ENCODE peak calls at places on chromosomes 4 and X, in five cellular contexts. I, D, P, K and X are unnamed samples. For H3K9me3 and H3K4me1, the result is how much of the 10 kb centered on the place peaks cover.

GRCh38 chr4:177699365-177700213 is 257.4 kb upstream of the AGA start:
- DNase-seq in P (no peak), D (no peak), K (no peak), I (no peak), X (no peak)

GRCh38 chrX:49106930-49107329 is 16.6 kb downstream of the GPKOW start:
- DNase-seq in P (no peak), I (no peak), D (no peak), K (no peak), X (no peak)

GRCh38 chr4:135927651-135928050 is 1604.6 kb downstream of the PCDH18 start:
- DNase-seq in I (no peak), D (no peak), K (no peak), P (no peak), X (no peak)

GRCh38 chr4:158625544-158625943 is 46.1 kb downstream of the C4orf46 start:
- DNase-seq in P (no peak), K (no peak), I (no peak), D (no peak), X (no peak)

GRCh38 chrX:71547339-71547738 is 14.4 kb downstream of the OGT start:
- DNase-seq in P (no peak), K (no peak), D (no peak), I (no peak), X (no peak)

GRCh38 chrX:110168585-110168984 is 149.3 kb downstream of the AMMECR1 start:
- DNase-seq in I (no peak), K (no peak), P (no peak), D (no peak), X (no peak)

GRCh38 chrX:115408736-115409390 is 119.3 kb downstream of the LUZP4 start:
- DNase-seq in I (no peak), K (no peak), D (no peak), P (no peak), X (no peak)

GRCh38 chrX:150357790-150358189 is 5.3 kb upstream of the MAMLD1 start:
- DNase-seq in I (no peak), K (no peak), D (no peak), P (no peak), X (no peak)

GRCh38 chr4:185343726-185344581 is 51.8 kb downstream of the LRP2BP start:
- DNase-seq in D (no peak), K (no peak), P (no peak), I (peak), X (no peak)

GRCh38 chrX:1153940-1154339 is 58.5 kb downstream of the CRLF2 start:
- DNase-seq in K (no peak), D (no peak), I (no peak), P (no peak), X (no peak)

GRCh38 chr4:5278213-5278612 is 226.9 kb downstream of the STK32B start:
- DNase-seq in I (no peak), K (no peak), D (no peak), P (no peak), X (no peak)
- H3K27ac ChIP-seq in I (no peak), K (no peak), D (no peak), P (no peak), X (no peak)

GRCh38 chr4:28772066-28772465 is 1911.4 kb downstream of the STIM2 start:
- DNase-seq in P (no peak), K (no peak), D (no peak), I (no peak), X (no peak)

GRCh38 chr4:28776004-28776403 is 1915.4 kb downstream of the STIM2 start:
- DNase-seq in K (no peak), I (no peak), P (no peak), D (no peak), X (no peak)

GRCh38 chr4:28772796-28773195 is 1912.2 kb downstream of the STIM2 start:
- DNase-seq in P (no peak), K (no peak), D (no peak), I (no peak), X (no peak)

DNA sequence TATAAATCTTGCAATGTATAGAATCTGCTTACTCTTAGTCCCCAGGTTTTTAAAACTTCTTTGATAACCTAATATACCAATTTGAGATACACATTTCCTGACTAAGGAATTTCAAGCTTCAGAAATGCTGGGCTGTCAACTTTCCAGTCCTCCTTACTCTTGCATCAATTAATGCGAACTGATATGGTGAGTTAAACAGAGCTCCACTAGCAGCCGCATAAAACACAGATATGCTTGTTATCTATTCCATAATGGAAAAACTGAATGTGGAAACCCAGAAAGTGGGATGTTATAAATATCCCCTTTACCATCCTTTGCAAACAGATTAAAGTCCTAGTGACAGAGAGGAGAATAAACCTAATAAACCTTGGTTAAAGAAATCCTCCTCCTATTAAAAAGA is 1913.7 kb downstream of the STIM2 start:
- DNase-seq in I (no peak), K (no peak), P (no peak), D (no peak), X (no peak)
- H3K9me3 ChIP-seq in I (under half), K (under half), P (under half), D (under half), X (under half)

GRCh38 chr4:153466637-153467153 is 535 bp downstream of the TMEM131L start:
- DNase-seq in I (no peak), D (no peak), K (no peak), P (no peak), X (peak)
- H3K4me1 ChIP-seq in I (under half), D (under half), K (under half), P (under half), X (under half)

GRCh38 chr4:146482788-146483187 is 39.0 kb downstream of the SLC10A7 start:
- DNase-seq in K (no peak), P (no peak), I (no peak), D (no peak), X (no peak)
- H3K27ac ChIP-seq in K (no peak), P (no peak), I (no peak), D (no peak), X (no peak)

DNA sequence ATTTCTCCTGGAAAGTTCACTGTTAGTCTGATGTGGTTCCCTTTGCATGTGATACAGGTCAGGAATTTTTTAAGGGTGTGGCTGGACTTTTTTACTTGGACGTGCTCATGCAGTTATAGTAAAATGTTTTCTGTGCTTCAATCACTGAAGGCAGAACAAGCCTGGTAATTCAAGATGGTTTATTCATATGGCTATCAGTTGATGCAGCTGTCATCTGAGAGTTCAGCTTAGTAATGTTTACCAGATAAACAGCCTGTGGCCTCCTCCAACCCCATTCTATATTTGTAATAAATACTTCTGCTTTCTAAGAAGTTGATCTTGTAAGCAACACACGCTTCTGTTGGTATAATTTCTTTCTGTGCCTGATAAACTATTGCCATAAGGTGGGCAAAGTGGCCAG is 2105.9 kb downstream of the ARAP2 start:
- DNase-seq in P (no peak), D (no peak), K (no peak), I (no peak), X (no peak)
- H3K9me3 ChIP-seq in P (under half), D (under half), K (under half), I (under half), X (under half)

DNA sequence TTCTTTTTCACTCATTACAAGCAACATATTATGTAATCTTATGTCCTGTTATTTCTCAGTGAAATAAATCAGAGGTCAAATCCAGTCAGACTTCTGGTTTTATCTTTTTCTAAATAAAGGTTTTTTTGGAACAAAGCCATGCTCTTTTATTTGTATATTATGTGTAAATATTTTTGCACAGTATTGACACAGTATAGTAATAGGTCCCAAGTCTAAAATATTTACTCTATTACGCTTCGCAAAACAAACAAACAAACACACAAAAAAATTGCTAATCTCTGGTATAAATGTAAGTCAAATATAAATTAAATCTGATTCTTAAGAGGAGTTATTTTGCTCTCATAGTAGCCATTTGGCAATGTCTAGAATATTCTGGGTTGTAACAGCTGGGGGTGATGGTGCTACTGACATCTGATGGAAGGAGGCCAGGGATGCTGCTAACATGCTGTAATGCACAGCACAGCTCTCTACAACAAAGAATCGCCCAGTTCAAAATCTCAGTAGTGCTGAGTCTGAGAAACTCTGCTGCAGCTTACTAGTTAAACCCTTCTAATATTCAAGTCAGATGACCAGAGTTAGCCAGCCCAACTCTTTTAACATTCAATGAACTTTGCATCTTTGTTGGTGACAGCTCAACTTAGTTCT is 602.1 kb downstream of the RAB28 start:
- DNase-seq in D (no peak), I (no peak), K (no peak), P (no peak), X (no peak)
- H3K4me1 ChIP-seq in D (under half), I (under half), K (under half), P (under half), X (under half)